ENCODE peak calls at places on chromosomes 12 and 14, in ten cellular contexts. One of them, this sample, is unnamed.

GRCh38 chr14:104820669-104821228 is 19.8 kb downstream of the ZBTB42 start:
- DNase-seq in MG63: no peak
- DNase-seq in NCI-H2171: no peak
- DNase-seq in CD8-positive, alpha-beta T cell: no peak
- DNase-seq in HFF-Myc: no peak
- DNase-seq in activated naive CD4-positive, alpha-beta T cell treated with anti-CD3 and anti-CD28 coated beads, Interleukin-2, amount 50 U/mL, for 16 hours: no peak
- DNase-seq in activated CD4-positive, alpha-beta T cell treated with anti-CD3 and anti-CD28 coated beads, Interleukin-2, amount 50 U/mL, for 4 hours: no peak
- DNase-seq in mucosa of descending colon: peak
- DNase-seq in lung: peak
- DNase-seq in H7: peak
- DNase-seq in this sample: peak

GRCh38 chr12:27422697-27423096 is 23.8 kb upstream of the SMCO2 start:
- DNase-seq in MG63: no peak
- DNase-seq in NCI-H2171: peak
- DNase-seq in CD8-positive, alpha-beta T cell: no peak
- DNase-seq in HFF-Myc: no peak
- DNase-seq in activated naive CD4-positive, alpha-beta T cell treated with anti-CD3 and anti-CD28 coated beads, Interleukin-2, amount 50 U/mL, for 16 hours: no peak
- DNase-seq in activated CD4-positive, alpha-beta T cell treated with anti-CD3 and anti-CD28 coated beads, Interleukin-2, amount 50 U/mL, for 4 hours: no peak
- DNase-seq in mucosa of descending colon: no peak
- DNase-seq in lung: no peak
- DNase-seq in H7: peak
- DNase-seq in this sample: no peak

GRCh38 chr12:55842681-55843429 is at the start of gene MMP19:
- DNase-seq in MG63: no peak
- DNase-seq in NCI-H2171: no peak
- DNase-seq in CD8-positive, alpha-beta T cell: no peak
- DNase-seq in HFF-Myc: peak
- DNase-seq in activated naive CD4-positive, alpha-beta T cell treated with anti-CD3 and anti-CD28 coated beads, Interleukin-2, amount 50 U/mL, for 16 hours: no peak
- DNase-seq in activated CD4-positive, alpha-beta T cell treated with anti-CD3 and anti-CD28 coated beads, Interleukin-2, amount 50 U/mL, for 4 hours: no peak
- DNase-seq in mucosa of descending colon: no peak
- DNase-seq in lung: no peak
- DNase-seq in H7: peak
- DNase-seq in this sample: peak

GRCh38 chr12:4269279-4269991 is 4.1 kb upstream of the CCND2 start:
- DNase-seq in MG63: peak
- DNase-seq in NCI-H2171: peak
- DNase-seq in CD8-positive, alpha-beta T cell: peak
- DNase-seq in HFF-Myc: no peak
- DNase-seq in activated naive CD4-positive, alpha-beta T cell treated with anti-CD3 and anti-CD28 coated beads, Interleukin-2, amount 50 U/mL, for 16 hours: peak
- DNase-seq in activated CD4-positive, alpha-beta T cell treated with anti-CD3 and anti-CD28 coated beads, Interleukin-2, amount 50 U/mL, for 4 hours: peak
- DNase-seq in mucosa of descending colon: peak
- DNase-seq in lung: peak
- DNase-seq in H7: peak
- DNase-seq in this sample: peak

GRCh38 chr12:126354633-126355032 is 1289.4 kb downstream of the AACS start:
- DNase-seq in MG63: no peak
- DNase-seq in NCI-H2171: no peak
- DNase-seq in CD8-positive, alpha-beta T cell: no peak
- DNase-seq in HFF-Myc: no peak
- DNase-seq in activated naive CD4-positive, alpha-beta T cell treated with anti-CD3 and anti-CD28 coated beads, Interleukin-2, amount 50 U/mL, for 16 hours: no peak
- DNase-seq in activated CD4-positive, alpha-beta T cell treated with anti-CD3 and anti-CD28 coated beads, Interleukin-2, amount 50 U/mL, for 4 hours: no peak
- DNase-seq in mucosa of descending colon: no peak
- DNase-seq in lung: no peak
- DNase-seq in H7: no peak
- DNase-seq in this sample: no peak

GRCh38 chr14:91511014-91511466 is 930 bp upstream of the PPP4R3A start:
- DNase-seq in MG63: no peak
- DNase-seq in NCI-H2171: peak
- DNase-seq in CD8-positive, alpha-beta T cell: no peak
- DNase-seq in HFF-Myc: no peak
- DNase-seq in activated naive CD4-positive, alpha-beta T cell treated with anti-CD3 and anti-CD28 coated beads, Interleukin-2, amount 50 U/mL, for 16 hours: no peak
- DNase-seq in activated CD4-positive, alpha-beta T cell treated with anti-CD3 and anti-CD28 coated beads, Interleukin-2, amount 50 U/mL, for 4 hours: no peak
- DNase-seq in mucosa of descending colon: no peak
- DNase-seq in lung: no peak
- DNase-seq in H7: no peak
- DNase-seq in this sample: no peak

GRCh38 chr14:100653409-100653808 is 66.2 kb upstream of the BEGAIN start:
- DNase-seq in MG63: no peak
- DNase-seq in NCI-H2171: no peak
- DNase-seq in CD8-positive, alpha-beta T cell: no peak
- DNase-seq in HFF-Myc: no peak
- DNase-seq in activated naive CD4-positive, alpha-beta T cell treated with anti-CD3 and anti-CD28 coated beads, Interleukin-2, amount 50 U/mL, for 16 hours: peak
- DNase-seq in activated CD4-positive, alpha-beta T cell treated with anti-CD3 and anti-CD28 coated beads, Interleukin-2, amount 50 U/mL, for 4 hours: peak
- DNase-seq in mucosa of descending colon: peak
- DNase-seq in lung: no peak
- DNase-seq in H7: peak
- DNase-seq in this sample: peak

GRCh38 chr14:20697273-20698017 is 8.9 kb downstream of the ANG start:
- DNase-seq in MG63: peak
- DNase-seq in NCI-H2171: peak
- DNase-seq in CD8-positive, alpha-beta T cell: peak
- DNase-seq in HFF-Myc: peak
- DNase-seq in activated naive CD4-positive, alpha-beta T cell treated with anti-CD3 and anti-CD28 coated beads, Interleukin-2, amount 50 U/mL, for 16 hours: peak
- DNase-seq in activated CD4-positive, alpha-beta T cell treated with anti-CD3 and anti-CD28 coated beads, Interleukin-2, amount 50 U/mL, for 4 hours: peak
- DNase-seq in mucosa of descending colon: peak
- DNase-seq in lung: peak
- DNase-seq in H7: peak
- DNase-seq in this sample: peak

GRCh38 chr12:81077329-81077685 is 572 bp upstream of the ACSS3 start:
- DNase-seq in MG63: peak
- DNase-seq in NCI-H2171: no peak
- DNase-seq in CD8-positive, alpha-beta T cell: no peak
- DNase-seq in HFF-Myc: no peak
- DNase-seq in activated naive CD4-positive, alpha-beta T cell treated with anti-CD3 and anti-CD28 coated beads, Interleukin-2, amount 50 U/mL, for 16 hours: no peak
- DNase-seq in activated CD4-positive, alpha-beta T cell treated with anti-CD3 and anti-CD28 coated beads, Interleukin-2, amount 50 U/mL, for 4 hours: no peak
- DNase-seq in mucosa of descending colon: no peak
- DNase-seq in lung: peak
- DNase-seq in H7: peak
- DNase-seq in this sample: no peak

GRCh38 chr14:87443787-87444186 is 549.2 kb downstream of the GALC start:
- DNase-seq in MG63: no peak
- DNase-seq in NCI-H2171: no peak
- DNase-seq in CD8-positive, alpha-beta T cell: no peak
- DNase-seq in HFF-Myc: no peak
- DNase-seq in activated naive CD4-positive, alpha-beta T cell treated with anti-CD3 and anti-CD28 coated beads, Interleukin-2, amount 50 U/mL, for 16 hours: no peak
- DNase-seq in activated CD4-positive, alpha-beta T cell treated with anti-CD3 and anti-CD28 coated beads, Interleukin-2, amount 50 U/mL, for 4 hours: no peak
- DNase-seq in mucosa of descending colon: no peak
- DNase-seq in lung: no peak
- DNase-seq in H7: no peak
- DNase-seq in this sample: no peak

GRCh38 chr14:105488781-105489606 is 2.1 kb upstream of the TEDC1 start:
- DNase-seq in MG63: peak
- DNase-seq in NCI-H2171: no peak
- DNase-seq in CD8-positive, alpha-beta T cell: no peak
- DNase-seq in HFF-Myc: no peak
- DNase-seq in activated naive CD4-positive, alpha-beta T cell treated with anti-CD3 and anti-CD28 coated beads, Interleukin-2, amount 50 U/mL, for 16 hours: no peak
- DNase-seq in activated CD4-positive, alpha-beta T cell treated with anti-CD3 and anti-CD28 coated beads, Interleukin-2, amount 50 U/mL, for 4 hours: no peak
- DNase-seq in mucosa of descending colon: peak
- DNase-seq in lung: no peak
- DNase-seq in H7: no peak
- DNase-seq in this sample: no peak

GRCh38 chr14:100398044-100398443 is 74.9 kb downstream of the SLC25A47 start:
- DNase-seq in MG63: no peak
- DNase-seq in NCI-H2171: peak
- DNase-seq in CD8-positive, alpha-beta T cell: no peak
- DNase-seq in HFF-Myc: no peak
- DNase-seq in activated naive CD4-positive, alpha-beta T cell treated with anti-CD3 and anti-CD28 coated beads, Interleukin-2, amount 50 U/mL, for 16 hours: no peak
- DNase-seq in activated CD4-positive, alpha-beta T cell treated with anti-CD3 and anti-CD28 coated beads, Interleukin-2, amount 50 U/mL, for 4 hours: no peak
- DNase-seq in mucosa of descending colon: no peak
- DNase-seq in lung: no peak
- DNase-seq in H7: no peak
- DNase-seq in this sample: no peak

GRCh38 chr14:64960762-64961276 is 11.3 kb downstream of the RAB15 start:
- DNase-seq in MG63: no peak
- DNase-seq in NCI-H2171: peak
- DNase-seq in CD8-positive, alpha-beta T cell: no peak
- DNase-seq in HFF-Myc: no peak
- DNase-seq in activated naive CD4-positive, alpha-beta T cell treated with anti-CD3 and anti-CD28 coated beads, Interleukin-2, amount 50 U/mL, for 16 hours: no peak
- DNase-seq in activated CD4-positive, alpha-beta T cell treated with anti-CD3 and anti-CD28 coated beads, Interleukin-2, amount 50 U/mL, for 4 hours: no peak
- DNase-seq in mucosa of descending colon: no peak
- DNase-seq in lung: no peak
- DNase-seq in H7: peak
- DNase-seq in this sample: no peak

GRCh38 chr12:93191956-93192355 is 185.8 kb upstream of the NUDT4 start:
- DNase-seq in MG63: peak
- DNase-seq in NCI-H2171: no peak
- DNase-seq in CD8-positive, alpha-beta T cell: no peak
- DNase-seq in HFF-Myc: no peak
- DNase-seq in activated naive CD4-positive, alpha-beta T cell treated with anti-CD3 and anti-CD28 coated beads, Interleukin-2, amount 50 U/mL, for 16 hours: no peak
- DNase-seq in activated CD4-positive, alpha-beta T cell treated with anti-CD3 and anti-CD28 coated beads, Interleukin-2, amount 50 U/mL, for 4 hours: no peak
- DNase-seq in mucosa of descending colon: no peak
- DNase-seq in lung: no peak
- DNase-seq in H7: no peak
- DNase-seq in this sample: no peak